ENCODE peak calls at places on chromosomes 12 and 14, in eight cellular contexts. K is HEK293T, O is astrocyte of the spinal cord, G is heart left ventricle, L is activated T-helper 1 cell treated with Interleukin-2 at 50 U/mL for 16 hours, M is CD14-positive monocyte, B is esophagus squamous epithelium, S is HTR-8/SVneo. P is an unnamed sample.

GRCh38 chr14:76776306-76777251 is 15.3 kb downstream of the VASH1 start:
- DNase-seq in K (no peak), O (no peak), G (no peak), L (no peak), M (no peak), B (no peak), S (no peak), P (no peak)

GRCh38 chr12:46546634-46547273 is 174.2 kb upstream of the SLC38A2 start:
- DNase-seq in K (no peak), O (no peak), G (no peak), L (no peak), M (no peak), B (no peak), S (no peak), P (no peak)

GRCh38 chr14:37443461-37443860 is 151.6 kb downstream of the FOXA1 start:
- DNase-seq in K (no peak), O (peak; percentile 41), G (no peak), L (no peak), M (no peak), B (no peak), S (no peak), P (peak; percentile 1)

GRCh38 chr14:59463773-59464650 is 1.2 kb downstream of the GPR135 start:
- DNase-seq in K (no peak), O (no peak), G (no peak), L (no peak), M (no peak), B (no peak), S (no peak), P (no peak)

GRCh38 chr12:49777800-49778748 is 36.7 kb downstream of the TMBIM6 start:
- DNase-seq in K (peak; percentile 78), O (peak; percentile 18), G (peak; percentile 36), L (peak; percentile 64), M (no peak), B (no peak), S (peak; percentile 67), P (peak; percentile 19)

GRCh38 chr14:52313493-52313881 is 625 bp upstream of the PTGER2 start:
- DNase-seq in K (no peak), O (no peak), G (no peak), L (no peak), M (no peak), B (no peak), S (no peak), P (peak; percentile 10)

GRCh38 chr14:49193365-49194050 is 392.7 kb downstream of the RPS29 start:
- DNase-seq in K (no peak), O (no peak), G (no peak), L (no peak), M (no peak), B (no peak), S (no peak), P (no peak)

GRCh38 chr12:52271157-52271556 is 3.3 kb upstream of the KRT86 start:
- DNase-seq in K (no peak), O (no peak), G (no peak), L (no peak), M (no peak), B (no peak), S (no peak), P (no peak)

GRCh38 chr14:50109342-50109741 is 7.0 kb downstream of the VCPKMT start:
- DNase-seq in K (no peak), O (peak; percentile 22), G (no peak), L (no peak), M (no peak), B (no peak), S (no peak), P (peak; percentile 22)

GRCh38 chr14:39398382-39398781 is 33.9 kb downstream of the FBXO33 start:
- DNase-seq in K (no peak), O (no peak), G (no peak), L (no peak), M (no peak), B (no peak), S (no peak), P (no peak)

GRCh38 chr12:64028541-64028940 is 184.0 kb downstream of the SRGAP1 start:
- DNase-seq in K (no peak), O (no peak), G (no peak), L (no peak), M (no peak), B (no peak), S (no peak), P (no peak)

GRCh38 chr12:106302401-106303201 is at the start of gene TCP11L2:
- DNase-seq in K (peak; percentile 92), O (peak; percentile 80), G (peak; percentile 92), L (peak; percentile 86), M (peak; percentile 80), B (peak; percentile 61), S (peak; percentile 72), P (peak; percentile 73)

GRCh38 chr14:96164861-96165490 is 39.7 kb upstream of the BDKRB2 start:
- DNase-seq in K (no peak), O (no peak), G (no peak), L (no peak), M (no peak), B (no peak), S (no peak), P (no peak)

GRCh38 chr14:34750233-34750632 is 35.8 kb upstream of the CFL2 start:
- DNase-seq in K (no peak), O (no peak), G (no peak), L (no peak), M (no peak), B (no peak), S (no peak), P (no peak)

GRCh38 chr14:24982472-24983155 is 67.3 kb downstream of the STXBP6 start:
- DNase-seq in K (no peak), O (peak; percentile 66), G (no peak), L (no peak), M (no peak), B (no peak), S (peak; percentile 41), P (peak; percentile 36)

GRCh38 chr12:7869137-7869536 is 3.6 kb downstream of the SLC2A14 start:
- DNase-seq in K (no peak), O (no peak), G (no peak), L (no peak), M (no peak), B (no peak), S (no peak), P (peak; percentile 50)

GRCh38 chr12:107248187-107248586 is 154.8 kb upstream of the CRY1 start:
- DNase-seq in K (no peak), O (no peak), G (no peak), L (no peak), M (no peak), B (no peak), S (no peak), P (no peak)

GRCh38 chr12:46071769-46072624 is 81.6 kb upstream of the SCAF11 start:
- DNase-seq in K (peak; percentile 81), O (peak; percentile 64), G (peak; percentile 56), L (peak; percentile 22), M (no peak), B (no peak), S (peak; percentile 48), P (peak; percentile 76)

GRCh38 chr14:100747021-100747586 is 20.4 kb downstream of the DLK1 start:
- DNase-seq in K (no peak), O (peak; percentile 84), G (no peak), L (no peak), M (no peak), B (no peak), S (no peak), P (peak; percentile 76)

GRCh38 chr12:123531091-123531490 is 2.4 kb downstream of the RILPL1 start:
- DNase-seq in K (no peak), O (no peak), G (peak; percentile 51), L (no peak), M (no peak), B (no peak), S (no peak), P (no peak)

GRCh38 chr12:123931686-123932321 is 40.8 kb downstream of the CCDC92 start:
- DNase-seq in K (no peak), O (no peak), G (no peak), L (peak; percentile 13), M (no peak), B (no peak), S (no peak), P (no peak)

GRCh38 chr12:19482551-19483109 is 43.3 kb downstream of the AEBP2 start:
- DNase-seq in K (peak; percentile 11), O (no peak), G (no peak), L (peak; percentile 4), M (no peak), B (peak; percentile 10), S (no peak), P (no peak)

GRCh38 chr12:51118706-51119105 is 35.3 kb upstream of the CSRNP2 start:
- DNase-seq in K (no peak), O (peak; percentile 82), G (no peak), L (no peak), M (no peak), B (no peak), S (peak; percentile 10), P (peak; percentile 10)

GRCh38 chr12:81294325-81295190 is 216.7 kb downstream of the ACSS3 start:
- DNase-seq in K (no peak), O (no peak), G (no peak), L (no peak), M (no peak), B (no peak), S (no peak), P (no peak)

GRCh38 chr14:37251778-37252177 is 54.0 kb downstream of the MIPOL1 start:
- DNase-seq in K (no peak), O (no peak), G (no peak), L (no peak), M (no peak), B (no peak), S (no peak), P (no peak)

GRCh38 chr12:109728921-109729836 is 15.6 kb downstream of the FAM222A start:
- DNase-seq in K (no peak), O (no peak), G (no peak), L (no peak), M (peak; percentile 16), B (no peak), S (no peak), P (no peak)

GRCh38 chr12:56299308-56299852 is 750 bp downstream of the CS start:
- DNase-seq in K (no peak), O (no peak), G (no peak), L (no peak), M (no peak), B (no peak), S (no peak), P (peak; percentile 35)

GRCh38 chr14:93981874-93982683 is 5.7 kb upstream of the ASB2 start:
- DNase-seq in K (no peak), O (no peak), G (no peak), L (no peak), M (no peak), B (no peak), S (no peak), P (no peak)

GRCh38 chr14:95328876-95329503 is 9.3 kb upstream of the CLMN start:
- DNase-seq in K (no peak), O (no peak), G (no peak), L (no peak), M (no peak), B (no peak), S (no peak), P (no peak)

GRCh38 chr12:101670007-101670671 is 27.3 kb upstream of the CHPT1 start:
- DNase-seq in K (peak; percentile 65), O (peak; percentile 15), G (no peak), L (no peak), M (peak; percentile 54), B (no peak), S (peak; percentile 28), P (peak; percentile 3)

GRCh38 chr12:113221997-113222729 is 899 bp downstream of the TPCN1 start:
- DNase-seq in K (no peak), O (no peak), G (no peak), L (no peak), M (no peak), B (no peak), S (no peak), P (no peak)

GRCh38 chr12:104683831-104684503 is 227.2 kb downstream of the CHST11 start:
- DNase-seq in K (no peak), O (no peak), G (no peak), L (no peak), M (no peak), B (no peak), S (no peak), P (no peak)

GRCh38 chr14:72275242-72275641 is 343.0 kb downstream of the RGS6 start:
- DNase-seq in K (no peak), O (no peak), G (no peak), L (no peak), M (no peak), B (no peak), S (no peak), P (no peak)

GRCh38 chr14:64726585-64726890 is 22.3 kb downstream of the PLEKHG3 start:
- DNase-seq in K (no peak), O (peak; percentile 57), G (no peak), L (peak; percentile 35), M (no peak), B (no peak), S (peak; percentile 97), P (peak; percentile 35)

P was measured in RPMI7951.